ENCODE peak calls at places on chromosomes 4 and X, in eight cellular contexts. A is tibial artery, F is GM23338, P is GM23248, V is kidney epithelial cell, R is mammary epithelial cell, J is ovary, L is MG63. Y is an unnamed sample. For H3K27me3, the result is how much of the 10 kb centered on the place peaks cover.

GRCh38 chr4:106495498-106495897 is 126.9 kb upstream of the GIMD1 start:
- DNase-seq in A (no peak), F (no peak), P (peak), V (no peak), R (no peak), J (no peak), L (no peak), Y (no peak)

GRCh38 chr4:98293089-98293887 is 32.1 kb downstream of the RAP1GDS1 start:
- DNase-seq in A (no peak), F (no peak), P (no peak), V (no peak), R (peak), J (no peak), L (no peak), Y (no peak)

GRCh38 chrX:77446840-77447239 is 349 bp upstream of the FGF16 start:
- DNase-seq in A (no peak), F (no peak), P (peak), V (no peak), R (no peak), J (peak), L (no peak), Y (no peak)

GRCh38 chrX:1564750-1565683 is 26.4 kb upstream of the AKAP17A start:
- DNase-seq in A (no peak), F (no peak), P (no peak), V (no peak), R (no peak), J (no peak), L (no peak), Y (no peak)

GRCh38 chr4:47031011-47031678 is at the start of gene GABRB1:
- DNase-seq in A (peak), F (peak), P (peak), V (peak), R (peak), J (peak), L (peak), Y (peak)

GRCh38 chrX:31658360-31658759 is 586.5 kb upstream of the FTHL17 start:
- DNase-seq in A (no peak), F (peak), P (peak), V (no peak), R (no peak), J (no peak), L (no peak), Y (no peak)

GRCh38 chrX:2732076-2732475 is 19.8 kb upstream of the XG start:
- DNase-seq in A (no peak), F (no peak), P (no peak), V (no peak), R (no peak), J (no peak), L (no peak), Y (no peak)

GRCh38 chr4:152705918-152706317 is 26.1 kb upstream of the TMEM154 start:
- DNase-seq in A (no peak), F (peak), P (no peak), V (no peak), R (no peak), J (no peak), L (no peak), Y (no peak)

GRCh38 chr4:105232374-105232773 is 85.7 kb downstream of the TET2 start:
- DNase-seq in A (no peak), F (no peak), P (no peak), V (no peak), R (no peak), J (no peak), L (no peak), Y (no peak)

GRCh38 chr4:102168580-102168979 is 176.7 kb downstream of the SLC39A8 start:
- DNase-seq in A (no peak), F (no peak), P (no peak), V (no peak), R (no peak), J (no peak), L (no peak), Y (no peak)

GRCh38 chrX:153974726-153975286 is 2.3 kb downstream of the TMEM187 start:
- DNase-seq in A (no peak), F (no peak), P (no peak), V (no peak), R (no peak), J (no peak), L (no peak), Y (no peak)

GRCh38 chrX:134158821-134159512 is 78.0 kb upstream of the CCDC160 start:
- DNase-seq in A (no peak), F (no peak), P (no peak), V (no peak), R (no peak), J (no peak), L (peak), Y (no peak)

GRCh38 chr4:179867300-179867878 is 2375.8 kb upstream of the TENM3 start:
- DNase-seq in A (no peak), F (peak), P (peak), V (peak), R (peak), J (peak), L (peak), Y (no peak)

GRCh38 chr4:10260777-10261176 is 144.2 kb upstream of the WDR1 start:
- DNase-seq in A (no peak), F (peak), P (peak), V (no peak), R (no peak), J (no peak), L (no peak), Y (no peak)
- H3K27me3 ChIP-seq in A (under half), F (under half), P (under half), V (under half), R (under half), J (under half), L (under half), Y (under half)

GRCh38 chr4:792729-793108 is 33.2 kb downstream of the CPLX1 start:
- DNase-seq in A (no peak), F (no peak), P (no peak), V (no peak), R (no peak), J (no peak), L (no peak), Y (no peak)

GRCh38 chr4:793941-794621 is 31.8 kb downstream of the CPLX1 start:
- DNase-seq in A (no peak), F (no peak), P (no peak), V (no peak), R (no peak), J (no peak), L (no peak), Y (no peak)

GRCh38 chr4:794911-795725 is 30.8 kb downstream of the CPLX1 start:
- DNase-seq in A (no peak), F (peak), P (peak), V (no peak), R (no peak), J (no peak), L (no peak), Y (no peak)

GRCh38 chr4:791866-792630 is 33.9 kb downstream of the CPLX1 start:
- DNase-seq in A (no peak), F (peak), P (peak), V (no peak), R (no peak), J (peak), L (no peak), Y (no peak)

DNA sequence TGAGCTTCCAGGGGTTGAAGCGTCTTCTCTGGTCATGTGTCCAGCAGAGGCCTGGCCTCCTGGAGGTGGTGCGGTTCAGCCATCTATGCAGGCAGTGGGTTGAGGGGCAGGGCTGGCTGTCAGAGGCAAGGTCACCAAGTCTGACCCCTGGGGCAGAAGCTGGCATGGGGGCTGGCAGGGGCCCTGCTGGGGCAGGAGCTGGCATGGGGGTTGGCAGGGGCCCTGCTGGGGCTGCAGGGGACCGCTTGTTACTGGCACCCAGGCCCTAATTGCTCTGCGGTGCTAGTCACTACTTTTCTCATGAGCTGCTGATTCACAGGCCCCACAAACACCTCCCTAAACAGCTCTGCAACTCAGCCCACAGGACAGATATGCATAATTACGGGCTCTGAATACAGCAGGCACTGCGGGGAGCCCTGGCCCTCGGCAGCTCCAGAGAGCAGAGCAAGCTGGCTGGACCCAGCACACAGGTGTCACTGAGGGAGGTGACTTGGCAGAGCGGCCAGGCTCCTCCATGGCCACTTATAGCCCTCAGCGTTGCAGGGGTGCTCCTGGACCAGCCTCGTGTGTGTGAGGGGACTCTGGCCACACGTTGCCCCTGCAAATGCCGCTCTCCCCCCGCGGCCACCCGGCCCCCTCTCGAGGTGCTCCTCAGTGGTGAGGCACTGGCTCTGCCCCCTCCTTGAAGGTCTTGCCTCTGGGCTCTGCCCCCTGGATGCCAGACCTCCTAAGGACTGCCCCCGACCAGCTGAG is 32.6 kb downstream of the CPLX1 start:
- DNase-seq in A (no peak), F (no peak), P (peak), V (no peak), R (no peak), J (no peak), L (no peak), Y (no peak)
- H3K27me3 ChIP-seq in A (half or more), F (half or more), P (half or more), V (half or more), R (under half), J (under half), L (under half), Y (under half)

DNA sequence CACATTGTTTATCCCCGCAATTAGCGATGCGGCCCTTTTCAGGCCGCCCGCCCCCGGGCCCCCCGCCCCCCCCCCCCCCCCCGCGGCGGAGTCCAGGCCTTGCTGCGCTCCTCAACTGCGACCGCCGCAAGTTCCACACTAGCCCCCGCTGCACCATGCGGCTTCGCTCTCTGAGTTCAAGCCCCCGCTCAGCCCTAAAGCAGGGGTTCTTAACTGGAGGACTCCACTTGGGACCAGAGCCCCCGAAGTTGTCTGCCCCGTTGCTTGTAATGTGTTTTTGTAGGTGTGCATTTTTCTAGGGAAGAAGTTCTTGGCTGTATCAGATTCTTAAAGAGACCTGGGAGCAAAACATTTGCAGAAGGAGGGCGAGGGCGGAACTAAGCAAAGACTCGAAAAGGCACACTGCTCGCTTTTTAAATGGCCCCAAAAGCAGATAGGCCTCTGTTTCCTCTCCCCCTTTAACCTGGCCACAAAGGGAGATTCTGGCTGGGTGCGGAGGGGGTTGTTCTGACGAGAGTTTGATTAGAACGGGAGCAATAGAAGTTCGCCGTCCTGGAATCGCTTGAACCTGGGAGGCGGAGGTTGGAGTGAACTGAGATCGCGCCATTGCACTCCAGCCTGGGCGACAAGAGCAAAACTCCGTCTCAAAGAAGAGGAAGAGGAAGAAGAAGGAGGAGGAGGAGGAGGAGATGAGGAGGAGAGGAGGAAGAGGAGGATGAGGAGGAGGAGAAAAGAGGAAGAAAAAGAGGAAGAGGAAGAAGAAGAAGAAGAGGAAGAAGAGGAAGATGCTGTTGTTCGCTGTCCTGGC is 2.3 kb upstream of the MSX1 start:
- DNase-seq in A (no peak), F (no peak), P (no peak), V (no peak), R (no peak), J (peak), L (no peak), Y (no peak)
- H3K27me3 ChIP-seq in A (half or more), F (half or more), P (under half), V (half or more), R (half or more), J (under half), L (under half), Y (under half)

GRCh38 chr4:175639346-175639745 is 172.7 kb downstream of the GPM6A start:
- DNase-seq in A (no peak), F (no peak), P (no peak), V (no peak), R (no peak), J (no peak), L (peak), Y (no peak)

GRCh38 chr4:175635513-175635912 is 176.6 kb downstream of the GPM6A start:
- DNase-seq in A (no peak), F (no peak), P (no peak), V (no peak), R (no peak), J (no peak), L (no peak), Y (no peak)

GRCh38 chr4:175646802-175647201 is 165.3 kb downstream of the GPM6A start:
- DNase-seq in A (no peak), F (no peak), P (peak), V (no peak), R (no peak), J (no peak), L (no peak), Y (no peak)

GRCh38 chr4:175637762-175638161 is 174.3 kb downstream of the GPM6A start:
- DNase-seq in A (no peak), F (no peak), P (no peak), V (no peak), R (no peak), J (no peak), L (no peak), Y (no peak)

GRCh38 chr4:175641053-175641452 is 171.0 kb downstream of the GPM6A start:
- DNase-seq in A (no peak), F (no peak), P (no peak), V (no peak), R (no peak), J (no peak), L (no peak), Y (peak)
- H3K27me3 ChIP-seq in A (under half), F (under half), P (under half), V (under half), R (under half), J (under half), L (under half), Y (under half)

GRCh38 chrX:10761447-10761846 is 141.1 kb upstream of the MID1 start:
- DNase-seq in A (no peak), F (no peak), P (no peak), V (no peak), R (peak), J (no peak), L (no peak), Y (no peak)
- H3K27me3 ChIP-seq in A (under half), F (under half), P (under half), V (under half), R (under half), J (under half), L (under half), Y (under half)